ENCODE peak calls at places on chromosomes 11 and 22, in ten cellular contexts. H is stimulated activated CD4-positive, alpha-beta T cell treated with anti-CD3 and anti-CD28 coated beads, Interleukin-1b, Interleukin-23, amount 100 ng/mL, for 4 hours; X is dorsolateral prefrontal cortex; E is neural crest cell; F is cerebellar cortex; N is RWPE1; R is cardiac fibroblast; K is lung; B is activated CD4-positive, alpha-beta memory T cell treated with anti-CD3 and anti-CD28 coated beads, Interleukin-2, amount 10 ng/mL, durations not matched to agents 7 days and 5 days; S is lung microvascular endothelial cell. G is an unnamed sample.

GRCh38 chr11:62604460-62605130 is 2.9 kb upstream of the MTA2 start:
- DNase-seq in E (no peak), H (no peak), S (peak), R (peak), F (peak), N (no peak), K (no peak), B (no peak), X (no peak), G (no peak)

GRCh38 chr22:36144886-36145541 is 15.5 kb downstream of the APOL3 start:
- DNase-seq in K (peak), N (peak), X (peak), F (peak), R (peak), H (no peak), S (peak), E (peak), B (peak), G (peak)

GRCh38 chr11:46560300-46561025 is 33.4 kb downstream of the AMBRA1 start:
- DNase-seq in F (no peak), X (no peak), R (peak), E (no peak), N (peak), K (no peak), S (peak), B (peak), H (peak), G (peak)

GRCh38 chr11:126080206-126080941 is 17.7 kb upstream of the CDON start:
- DNase-seq in S (no peak), K (no peak), F (peak), X (no peak), N (no peak), H (no peak), B (no peak), E (no peak), R (peak), G (peak)

GRCh38 chr11:10926801-10927200 is 68.9 kb upstream of the ZBED5 start:
- DNase-seq in S (no peak), B (no peak), X (no peak), E (no peak), H (no peak), F (peak), R (no peak), K (no peak), N (no peak), G (no peak)

GRCh38 chr11:86355256-86355655 is 19.4 kb upstream of the CCDC81 start:
- DNase-seq in H (no peak), E (no peak), F (no peak), R (no peak), N (no peak), K (no peak), X (no peak), B (no peak), S (no peak), G (no peak)

GRCh38 chr11:1864831-1865665 is 12.2 kb downstream of the LSP1 start:
- DNase-seq in R (no peak), H (no peak), K (no peak), N (no peak), E (no peak), B (no peak), F (no peak), X (peak), S (no peak), G (no peak)

GRCh38 chr11:81237139-81237538 is 1496.5 kb downstream of the FAM181B start:
- DNase-seq in N (no peak), R (peak), S (peak), X (no peak), E (peak), B (no peak), F (peak), H (no peak), K (no peak), G (peak)

GRCh38 chr11:65452806-65453490 is 30.4 kb downstream of the NEAT1 start:
- DNase-seq in B (no peak), F (no peak), E (no peak), K (no peak), R (peak), X (no peak), H (no peak), N (peak), S (no peak), G (no peak)

GRCh38 chr11:118010738-118011461 is 24.7 kb downstream of the IL10RA start:
- DNase-seq in S (no peak), F (peak), K (peak), E (no peak), N (no peak), R (no peak), B (no peak), H (no peak), X (peak), G (peak)

GRCh38 chr11:1505480-1505879 is 18.9 kb upstream of the MOB2 start:
- DNase-seq in F (no peak), N (no peak), X (no peak), S (no peak), R (no peak), K (no peak), H (no peak), E (no peak), B (no peak), G (no peak)

GRCh38 chr22:37985751-37986281 is 1.5 kb upstream of the SOX10 start:
- DNase-seq in R (no peak), N (no peak), H (no peak), K (no peak), X (peak), F (no peak), E (no peak), B (no peak), S (no peak), G (no peak)

GRCh38 chr11:36022891-36023290 is 79.0 kb downstream of the LDLRAD3 start:
- DNase-seq in N (no peak), S (no peak), H (no peak), K (no peak), F (no peak), R (no peak), B (no peak), E (no peak), X (no peak), G (no peak)

GRCh38 chr11:6927030-6927617 is 898 bp downstream of the ZNF215 start:
- DNase-seq in K (no peak), N (peak), H (no peak), R (no peak), S (no peak), X (no peak), B (no peak), F (no peak), E (no peak), G (no peak)

GRCh38 chr11:100730266-100730665 is 43.2 kb downstream of the ARHGAP42 start:
- DNase-seq in S (no peak), R (peak), E (no peak), X (no peak), K (no peak), N (no peak), B (no peak), F (no peak), H (no peak), G (no peak)